ENCODE peak calls at places on chromosomes 3 and 15, in five cellular contexts. P is testis, X is HCT116, U is tibial artery, D is cardiac fibroblast. S is an unnamed sample.

GRCh38 chr3:156150434-156151066 is 30.2 kb downstream of the KCNAB1 start:
- DNase-seq in P (peak; percentile 71), X (peak; percentile 41), U (peak; percentile 74), D (peak; percentile 84), S (peak; percentile 76)

GRCh38 chr3:185701891-185702563 is 115.9 kb downstream of the SENP2 start:
- DNase-seq in P (no peak), X (no peak), U (no peak), D (no peak), S (no peak)

GRCh38 chr15:78075490-78076230 is 1.9 kb downstream of the TBC1D2B start:
- DNase-seq in P (peak; percentile 75), X (no peak), U (peak; percentile 71), D (peak; percentile 92), S (peak; percentile 95)

GRCh38 chr3:195195321-195196209 is 75.4 kb downstream of the XXYLT1 start:
- DNase-seq in P (no peak), X (no peak), U (no peak), D (no peak), S (no peak)

GRCh38 chr3:82607391-82607790 is 845.9 kb upstream of the GBE1 start:
- DNase-seq in P (no peak), X (no peak), U (no peak), D (no peak), S (no peak)

GRCh38 chr3:138833908-138834358 is 795 bp downstream of the PIK3CB start:
- DNase-seq in P (no peak), X (no peak), U (peak; percentile 37), D (peak; percentile 35), S (peak; percentile 44)

GRCh38 chr3:102225407-102226132 is 209.2 kb upstream of the ZPLD1 start:
- DNase-seq in P (no peak), X (peak; percentile 56), U (no peak), D (peak; percentile 89), S (peak; percentile 79)

GRCh38 chr3:15645740-15646490 is 44.4 kb downstream of the BTD start:
- DNase-seq in P (no peak), X (peak; percentile 89), U (peak; percentile 37), D (peak; percentile 88), S (peak; percentile 95)

GRCh38 chr3:174931473-174931872 is 72.3 kb downstream of the NAALADL2 start:
- DNase-seq in P (no peak), X (no peak), U (no peak), D (no peak), S (peak; percentile 33)

GRCh38 chr3:150779402-150779858 is 16.5 kb upstream of the SIAH2 start:
- DNase-seq in P (no peak), X (no peak), U (no peak), D (no peak), S (no peak)

GRCh38 chr3:143677420-143677819 is 170.8 kb downstream of the SLC9A9 start:
- DNase-seq in P (no peak), X (no peak), U (no peak), D (no peak), S (no peak)

GRCh38 chr3:137764001-137764433 is at the start of gene SOX14:
- DNase-seq in P (no peak), X (peak; percentile 8), U (no peak), D (no peak), S (no peak)

GRCh38 chr15:38085931-38086562 is 151.6 kb downstream of the TMCO5A start:
- DNase-seq in P (no peak), X (no peak), U (no peak), D (peak; percentile 41), S (peak; percentile 66)

GRCh38 chr3:132290833-132291232 is 26.4 kb upstream of the ACP3 start:
- DNase-seq in P (no peak), X (no peak), U (peak; percentile 36), D (peak; percentile 85), S (peak; percentile 67)

GRCh38 chr15:44163370-44163769 is 31.7 kb downstream of the FRMD5 start:
- DNase-seq in P (no peak), X (no peak), U (no peak), D (peak; percentile 10), S (no peak)

GRCh38 chr3:52848617-52849016 is 13.8 kb upstream of the MUSTN1 start:
- DNase-seq in P (no peak), X (no peak), U (peak; percentile 69), D (peak; percentile 53), S (peak; percentile 65)

GRCh38 chr3:23406576-23406975 is 203.4 kb downstream of the UBE2E2 start:
- DNase-seq in P (no peak), X (no peak), U (no peak), D (peak; percentile 5), S (peak; percentile 11)

GRCh38 chr3:129975332-129976090 is 991 bp downstream of the TRH start:
- DNase-seq in P (peak; percentile 15), X (no peak), U (peak; percentile 29), D (no peak), S (no peak)

GRCh38 chr3:114418724-114419543 is 125.1 kb downstream of the TIGIT start:
- DNase-seq in P (no peak), X (peak; percentile 57), U (no peak), D (peak; percentile 93), S (peak; percentile 98)

GRCh38 chr3:140421884-140422283 is 256.0 kb upstream of the TRIM42 start:
- DNase-seq in P (no peak), X (no peak), U (no peak), D (no peak), S (no peak)

GRCh38 chr3:129593595-129594339 is 12.7 kb downstream of the PLXND1 start:
- DNase-seq in P (no peak), X (no peak), U (no peak), D (no peak), S (peak; percentile 47)

DNA sequence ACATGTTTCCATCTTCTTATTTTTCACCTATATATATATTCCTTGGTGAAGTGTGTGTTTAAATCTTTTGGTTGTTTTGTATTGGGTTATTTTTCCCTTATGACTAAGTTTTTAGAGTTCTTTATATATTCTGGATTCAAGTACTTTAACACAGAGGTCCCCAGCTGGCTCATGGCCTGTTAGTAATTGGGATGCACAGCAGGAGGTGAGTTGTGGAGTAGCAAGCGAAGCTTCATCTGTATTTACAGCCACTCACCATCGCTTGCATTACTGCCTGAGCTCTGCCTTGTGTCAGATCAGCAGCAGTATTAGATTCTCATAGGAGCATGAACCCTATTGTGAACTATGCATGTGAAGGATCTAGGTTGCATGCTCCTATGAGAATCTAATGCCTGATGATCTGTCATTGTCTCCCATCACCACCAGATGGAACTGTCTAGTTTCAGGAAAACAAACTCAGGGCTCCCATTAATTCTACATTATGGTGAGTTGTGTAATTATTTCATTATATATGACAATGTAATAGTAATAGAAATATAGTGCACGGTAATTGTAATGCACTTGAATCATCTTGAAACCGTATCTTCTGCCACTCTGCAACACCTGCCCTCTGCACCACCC is 151.6 kb downstream of the RSRC1 start:
- DNase-seq in P (no peak), X (no peak), U (no peak), D (peak; percentile 5), S (no peak)
- TF ChIP-seq CTCF in P (no peak), X (no peak), U (no peak), D (no peak), S (no peak)

GRCh38 chr3:123024056-123024455 is 3.5 kb downstream of the SEMA5B start:
- DNase-seq in P (no peak), X (no peak), U (no peak), D (no peak), S (no peak)

GRCh38 chr3:123026551-123027291 is 842 bp downstream of the SEMA5B start:
- DNase-seq in P (peak; percentile 25), X (no peak), U (no peak), D (no peak), S (no peak)

GRCh38 chr3:123028233-123028828 is 768 bp upstream of the SEMA5B start:
- DNase-seq in P (peak; percentile 50), X (peak; percentile 43), U (peak; percentile 51), D (peak; percentile 86), S (peak; percentile 75)

GRCh38 chr3:123027292-123028232 is at the start of gene SEMA5B:
- DNase-seq in P (peak; percentile 44), X (no peak), U (no peak), D (peak; percentile 21), S (no peak)

DNA sequence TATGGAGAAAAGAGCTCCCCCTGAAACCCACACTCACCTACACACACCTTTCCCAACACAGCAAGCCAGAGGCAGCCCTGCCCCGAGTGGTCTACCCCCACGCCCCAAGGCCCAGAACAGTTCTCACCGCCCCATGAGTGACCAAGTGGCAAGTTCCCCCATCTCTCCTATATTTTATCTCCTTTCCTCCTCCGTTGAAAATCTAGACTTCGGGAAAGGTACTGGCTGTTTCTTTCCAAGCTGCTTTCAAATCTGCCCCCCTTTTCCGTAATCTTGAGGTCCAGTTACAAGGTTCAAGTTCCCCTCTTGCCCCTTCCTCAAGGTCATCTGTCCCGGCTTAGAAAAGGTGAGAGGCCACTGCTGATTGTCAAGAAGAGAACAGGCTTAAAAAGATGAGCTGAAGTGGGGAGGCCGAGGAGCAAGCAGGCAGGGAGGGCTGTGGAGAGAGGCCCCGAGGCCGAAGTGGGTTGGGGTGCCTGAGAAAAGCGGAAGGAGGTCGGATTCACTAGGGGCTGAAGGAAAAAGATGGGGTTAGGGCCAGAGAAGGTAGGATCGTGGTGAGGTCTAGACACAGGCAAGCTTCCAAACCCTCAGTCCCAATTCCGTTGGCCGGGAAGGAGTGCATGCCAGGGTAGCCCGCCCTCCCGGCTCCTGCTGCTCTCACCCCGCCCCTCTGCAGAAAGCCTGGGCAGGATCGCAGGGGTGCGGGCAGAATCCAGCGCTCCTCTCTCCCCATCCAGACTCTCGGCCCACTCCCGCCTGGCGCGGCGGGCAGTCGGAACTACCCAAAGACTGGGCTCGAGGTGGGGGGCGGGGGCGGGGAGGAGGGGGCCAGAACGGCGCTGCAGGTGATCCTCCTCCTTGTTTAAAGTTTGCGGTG is 1.7 kb downstream of the SEMA5B start:
- DNase-seq in P (no peak), X (no peak), U (no peak), D (peak; percentile 18), S (no peak)
- H3K4me3 ChIP-seq in P (peak overlapping the region; percentile 16), X (no peak overlapping the region), U (peak overlapping the region; percentile 51), D (peak overlapping the region; percentile 26), S (no peak overlapping the region)

DNA sequence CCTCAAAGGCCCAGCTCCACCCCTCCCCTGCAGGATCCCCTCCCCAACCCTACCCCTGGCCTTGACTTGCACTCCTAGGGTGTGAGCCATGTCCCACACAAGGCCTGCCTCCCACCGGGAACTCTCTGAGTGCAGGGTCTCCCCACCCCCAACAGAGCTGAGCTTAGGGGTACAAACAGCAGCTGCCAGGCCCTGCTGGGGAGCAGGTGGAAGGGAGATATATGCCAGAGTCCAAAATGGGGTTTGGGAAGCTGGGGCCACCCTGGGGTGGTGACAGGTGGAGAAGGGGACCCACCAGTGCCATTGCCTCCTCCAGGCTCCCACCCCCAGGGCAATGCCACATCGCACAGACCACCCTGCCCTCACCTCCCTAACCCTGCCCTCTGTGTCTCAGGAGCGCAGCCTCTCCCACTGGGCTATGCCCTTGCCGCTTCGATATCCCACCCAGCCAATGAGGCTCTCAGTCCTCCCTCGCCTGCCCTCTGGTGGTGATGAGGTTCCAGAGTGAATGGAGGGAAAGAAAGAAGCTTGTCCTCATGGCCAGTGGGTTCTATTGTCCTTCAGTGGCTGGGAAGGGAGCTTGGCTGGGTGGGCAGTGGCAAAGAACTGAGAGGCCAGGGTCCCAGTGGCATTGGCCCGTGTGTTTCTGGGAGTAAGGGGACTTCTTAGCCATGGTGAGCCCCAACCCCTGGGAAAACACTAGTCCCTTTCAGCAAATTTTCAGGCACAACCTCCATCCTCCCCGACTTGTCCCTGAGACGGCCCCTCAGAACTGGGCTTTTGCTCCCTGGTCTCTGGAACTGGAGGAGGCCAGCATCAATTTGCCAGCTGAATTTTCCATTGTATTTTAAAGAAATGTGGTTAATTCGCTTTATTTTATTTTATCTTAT is 46.8 kb downstream of the CYP11A1 start:
- DNase-seq in P (peak; percentile 59), X (peak; percentile 38), U (peak; percentile 62), D (peak; percentile 60), S (peak; percentile 44)
- TF ChIP-seq CTCF in P (peak; percentile 35), X (peak; percentile 82), U (peak; percentile 54), D (peak; percentile 89), S (peak; percentile 85)

GRCh38 chr15:28912422-28912821 is 26.6 kb downstream of the APBA2 start:
- DNase-seq in P (no peak), X (no peak), U (no peak), D (no peak), S (no peak)
- H3K4me3 ChIP-seq in P (no peak overlapping the region), X (no peak overlapping the region), U (no peak overlapping the region), D (no peak overlapping the region), S (no peak overlapping the region)

S was measured in AG10803.